ENCODE peak calls at places on chromosomes 12 and 14, in eight cellular contexts. One of them, this sample, is unnamed.

GRCh38 chr14:99596071-99596627 is 7.9 kb downstream of the CCDC85C start:
- DNase-seq in aorta: no peak
- DNase-seq in astrocyte of the cerebellum: no peak
- DNase-seq in CD8-positive, alpha-beta memory T cell: no peak
- DNase-seq in tibial artery: no peak
- DNase-seq in fibroblast of mammary gland: no peak
- DNase-seq in heart right ventricle: no peak
- DNase-seq in H7: no peak
- DNase-seq in this sample: no peak

GRCh38 chr14:79442776-79443175 is 768.5 kb downstream of the DIO2 start:
- DNase-seq in aorta: no peak
- DNase-seq in astrocyte of the cerebellum: no peak
- DNase-seq in CD8-positive, alpha-beta memory T cell: no peak
- DNase-seq in tibial artery: no peak
- DNase-seq in fibroblast of mammary gland: no peak
- DNase-seq in heart right ventricle: no peak
- DNase-seq in H7: no peak
- DNase-seq in this sample: no peak

GRCh38 chr14:55537782-55538181 is 42.2 kb upstream of the KTN1 start:
- DNase-seq in aorta: no peak
- DNase-seq in astrocyte of the cerebellum: no peak
- DNase-seq in CD8-positive, alpha-beta memory T cell: no peak
- DNase-seq in tibial artery: no peak
- DNase-seq in fibroblast of mammary gland: no peak
- DNase-seq in heart right ventricle: no peak
- DNase-seq in H7: no peak
- DNase-seq in this sample: no peak

GRCh38 chr12:18361431-18361830 is 100.1 kb downstream of the PIK3C2G start:
- DNase-seq in aorta: no peak
- DNase-seq in astrocyte of the cerebellum: no peak
- DNase-seq in CD8-positive, alpha-beta memory T cell: no peak
- DNase-seq in tibial artery: no peak
- DNase-seq in fibroblast of mammary gland: no peak
- DNase-seq in heart right ventricle: no peak
- DNase-seq in H7: no peak
- DNase-seq in this sample: peak; percentile 4

GRCh38 chr12:15534322-15534721 is 212.0 kb downstream of the PTPRO start:
- DNase-seq in aorta: no peak
- DNase-seq in astrocyte of the cerebellum: no peak
- DNase-seq in CD8-positive, alpha-beta memory T cell: no peak
- DNase-seq in tibial artery: no peak
- DNase-seq in fibroblast of mammary gland: peak; percentile 37
- DNase-seq in heart right ventricle: no peak
- DNase-seq in H7: no peak
- DNase-seq in this sample: no peak

GRCh38 chr12:124642105-124642504 is 74.7 kb upstream of the NCOR2 start:
- DNase-seq in aorta: no peak
- DNase-seq in astrocyte of the cerebellum: no peak
- DNase-seq in CD8-positive, alpha-beta memory T cell: no peak
- DNase-seq in tibial artery: no peak
- DNase-seq in fibroblast of mammary gland: no peak
- DNase-seq in heart right ventricle: no peak
- DNase-seq in H7: no peak
- DNase-seq in this sample: no peak

GRCh38 chr12:125128380-125128779 is 63.1 kb downstream of the AACS start:
- DNase-seq in aorta: no peak
- DNase-seq in astrocyte of the cerebellum: no peak
- DNase-seq in CD8-positive, alpha-beta memory T cell: no peak
- DNase-seq in tibial artery: no peak
- DNase-seq in fibroblast of mammary gland: no peak
- DNase-seq in heart right ventricle: no peak
- DNase-seq in H7: no peak
- DNase-seq in this sample: no peak

GRCh38 chr14:39581474-39581873 is 149.2 kb upstream of the FBXO33 start:
- DNase-seq in aorta: no peak
- DNase-seq in astrocyte of the cerebellum: no peak
- DNase-seq in CD8-positive, alpha-beta memory T cell: no peak
- DNase-seq in tibial artery: no peak
- DNase-seq in fibroblast of mammary gland: peak; percentile 19
- DNase-seq in heart right ventricle: no peak
- DNase-seq in H7: no peak
- DNase-seq in this sample: no peak

GRCh38 chr14:75654127-75654732 is 6.4 kb downstream of the ERG28 start:
- DNase-seq in aorta: peak; percentile 83
- DNase-seq in astrocyte of the cerebellum: no peak
- DNase-seq in CD8-positive, alpha-beta memory T cell: peak; percentile 72
- DNase-seq in tibial artery: peak; percentile 86
- DNase-seq in fibroblast of mammary gland: peak; percentile 70
- DNase-seq in heart right ventricle: peak; percentile 78
- DNase-seq in H7: peak; percentile 80
- DNase-seq in this sample: peak; percentile 43

GRCh38 chr14:88005978-88006851 is 1.3 kb downstream of the GPR65 start:
- DNase-seq in aorta: peak; percentile 51
- DNase-seq in astrocyte of the cerebellum: no peak
- DNase-seq in CD8-positive, alpha-beta memory T cell: peak; percentile 58
- DNase-seq in tibial artery: no peak
- DNase-seq in fibroblast of mammary gland: peak; percentile 13
- DNase-seq in heart right ventricle: no peak
- DNase-seq in H7: no peak
- DNase-seq in this sample: peak; percentile 15

GRCh38 chr14:31990183-31990862 is 86.8 kb upstream of the ARHGAP5 start:
- DNase-seq in aorta: no peak
- DNase-seq in astrocyte of the cerebellum: no peak
- DNase-seq in CD8-positive, alpha-beta memory T cell: no peak
- DNase-seq in tibial artery: no peak
- DNase-seq in fibroblast of mammary gland: peak; percentile 70
- DNase-seq in heart right ventricle: no peak
- DNase-seq in H7: no peak
- DNase-seq in this sample: peak; percentile 63

GRCh38 chr12:99567072-99567471 is 80.5 kb upstream of the GARIN6 start:
- DNase-seq in aorta: no peak
- DNase-seq in astrocyte of the cerebellum: no peak
- DNase-seq in CD8-positive, alpha-beta memory T cell: no peak
- DNase-seq in tibial artery: no peak
- DNase-seq in fibroblast of mammary gland: no peak
- DNase-seq in heart right ventricle: no peak
- DNase-seq in H7: no peak
- DNase-seq in this sample: no peak

GRCh38 chr12:85000766-85001165 is 35.3 kb downstream of the TSPAN19 start:
- DNase-seq in aorta: no peak
- DNase-seq in astrocyte of the cerebellum: no peak
- DNase-seq in CD8-positive, alpha-beta memory T cell: no peak
- DNase-seq in tibial artery: no peak
- DNase-seq in fibroblast of mammary gland: no peak
- DNase-seq in heart right ventricle: no peak
- DNase-seq in H7: no peak
- DNase-seq in this sample: no peak

GRCh38 chr14:24935796-24936195 is 114.2 kb downstream of the STXBP6 start:
- DNase-seq in aorta: no peak
- DNase-seq in astrocyte of the cerebellum: no peak
- DNase-seq in CD8-positive, alpha-beta memory T cell: no peak
- DNase-seq in tibial artery: no peak
- DNase-seq in fibroblast of mammary gland: no peak
- DNase-seq in heart right ventricle: no peak
- DNase-seq in H7: no peak
- DNase-seq in this sample: peak; percentile 38

GRCh38 chr14:102196436-102197230 is 56.9 kb downstream of the WDR20 start:
- DNase-seq in aorta: no peak
- DNase-seq in astrocyte of the cerebellum: no peak
- DNase-seq in CD8-positive, alpha-beta memory T cell: no peak
- DNase-seq in tibial artery: no peak
- DNase-seq in fibroblast of mammary gland: no peak
- DNase-seq in heart right ventricle: no peak
- DNase-seq in H7: no peak
- DNase-seq in this sample: no peak

GRCh38 chr14:50303744-50304471 is 8.1 kb downstream of the L2HGDH start:
- DNase-seq in aorta: no peak
- DNase-seq in astrocyte of the cerebellum: no peak
- DNase-seq in CD8-positive, alpha-beta memory T cell: no peak
- DNase-seq in tibial artery: no peak
- DNase-seq in fibroblast of mammary gland: no peak
- DNase-seq in heart right ventricle: no peak
- DNase-seq in H7: no peak
- DNase-seq in this sample: peak; percentile 48

GRCh38 chr12:119669744-119670472 is 2.0 kb downstream of the PRKAB1 start:
- DNase-seq in aorta: no peak
- DNase-seq in astrocyte of the cerebellum: no peak
- DNase-seq in CD8-positive, alpha-beta memory T cell: no peak
- DNase-seq in tibial artery: no peak
- DNase-seq in fibroblast of mammary gland: no peak
- DNase-seq in heart right ventricle: no peak
- DNase-seq in H7: no peak
- DNase-seq in this sample: no peak
- H3K4me3 ChIP-seq in aorta: no peak overlapping the region
- H3K4me3 ChIP-seq in astrocyte of the cerebellum: no peak overlapping the region
- H3K4me3 ChIP-seq in CD8-positive, alpha-beta memory T cell: no peak overlapping the region
- H3K4me3 ChIP-seq in tibial artery: no peak overlapping the region
- H3K4me3 ChIP-seq in fibroblast of mammary gland: no peak overlapping the region
- H3K4me3 ChIP-seq in heart right ventricle: no peak overlapping the region
- H3K4me3 ChIP-seq in H7: no peak overlapping the region
- H3K4me3 ChIP-seq in this sample: no peak overlapping the region

DNA sequence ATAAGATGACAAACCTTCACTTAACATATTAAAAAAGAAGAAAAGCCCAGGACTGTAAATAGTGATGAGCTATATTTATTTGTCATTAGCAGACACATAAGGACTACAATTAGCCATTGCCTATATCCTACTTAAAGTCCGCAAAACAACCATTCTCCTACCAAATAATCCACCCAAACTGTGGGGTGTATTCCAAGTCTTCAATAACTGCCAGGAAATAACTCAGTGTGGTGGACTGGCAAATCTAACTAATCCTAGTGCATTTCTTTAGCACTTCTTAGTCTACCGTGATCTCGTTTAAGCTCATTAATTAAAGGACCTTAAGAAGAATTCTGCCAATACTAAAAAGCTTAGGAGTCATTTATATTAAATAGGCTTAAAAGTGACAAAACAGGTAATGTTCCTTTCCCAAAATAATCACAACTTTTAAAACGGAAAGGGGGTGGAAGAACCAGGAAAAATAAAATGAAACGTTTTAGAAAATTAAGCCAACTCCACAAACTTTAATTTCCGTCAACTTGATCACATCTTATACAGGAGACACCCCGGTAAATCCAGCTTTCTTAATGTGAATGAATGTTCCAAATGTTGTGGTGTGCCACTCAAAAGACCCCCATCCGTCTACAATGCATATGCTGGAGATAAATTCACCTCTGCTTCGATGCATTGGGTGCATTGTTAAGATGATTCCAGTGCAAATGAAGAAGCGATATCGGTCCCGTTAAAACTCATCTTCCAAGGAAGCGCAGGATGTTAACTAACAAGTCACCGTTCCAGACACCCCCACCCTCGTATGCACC is 1.7 kb downstream of the NOVA1 start:
- DNase-seq in aorta: no peak
- DNase-seq in astrocyte of the cerebellum: no peak
- DNase-seq in CD8-positive, alpha-beta memory T cell: no peak
- DNase-seq in tibial artery: no peak
- DNase-seq in fibroblast of mammary gland: peak; percentile 48
- DNase-seq in heart right ventricle: no peak
- DNase-seq in H7: no peak
- DNase-seq in this sample: no peak
- H3K4me3 ChIP-seq in aorta: peak overlapping the region; percentile 65
- H3K4me3 ChIP-seq in astrocyte of the cerebellum: peak overlapping the region; percentile 71
- H3K4me3 ChIP-seq in CD8-positive, alpha-beta memory T cell: no peak overlapping the region
- H3K4me3 ChIP-seq in tibial artery: peak overlapping the region; percentile 70
- H3K4me3 ChIP-seq in fibroblast of mammary gland: peak overlapping the region; percentile 87
- H3K4me3 ChIP-seq in heart right ventricle: peak overlapping the region; percentile 61
- H3K4me3 ChIP-seq in H7: peak overlapping the region; percentile 91
- H3K4me3 ChIP-seq in this sample: peak overlapping the region; percentile 68

DNA sequence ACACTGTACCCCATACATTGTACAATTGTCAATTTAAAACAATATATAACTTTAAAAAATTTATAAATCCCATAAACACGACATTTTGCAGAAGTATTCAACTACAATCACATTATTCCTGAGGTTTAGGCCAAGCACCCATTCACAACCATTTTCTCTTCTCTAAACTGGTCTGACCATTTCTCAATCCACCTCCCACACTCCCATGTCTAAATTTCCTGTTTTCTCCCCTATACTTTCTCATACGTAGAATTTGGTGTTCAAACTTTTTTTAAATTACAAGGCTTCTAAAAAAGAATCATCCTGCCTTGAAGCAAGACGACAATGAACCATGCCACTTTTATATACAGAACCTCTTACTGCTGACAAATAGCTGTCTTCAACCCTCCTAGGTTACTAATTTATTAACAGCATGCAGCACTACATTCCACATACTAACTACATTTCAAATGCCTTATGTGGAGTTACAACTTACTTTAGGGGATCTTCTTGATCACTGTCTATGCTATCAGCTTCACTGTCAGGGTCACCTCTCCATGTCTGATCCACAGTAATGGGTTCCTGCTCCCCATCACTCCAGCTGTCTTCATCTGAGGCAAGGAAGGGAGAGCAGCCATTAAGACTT is 3.4 kb downstream of the KANSL2 start:
- DNase-seq in aorta: no peak
- DNase-seq in astrocyte of the cerebellum: no peak
- DNase-seq in CD8-positive, alpha-beta memory T cell: no peak
- DNase-seq in tibial artery: no peak
- DNase-seq in fibroblast of mammary gland: peak; percentile 6
- DNase-seq in heart right ventricle: no peak
- DNase-seq in H7: no peak
- DNase-seq in this sample: no peak
- H3K4me3 ChIP-seq in aorta: no peak overlapping the region
- H3K4me3 ChIP-seq in astrocyte of the cerebellum: no peak overlapping the region
- H3K4me3 ChIP-seq in CD8-positive, alpha-beta memory T cell: peak overlapping the region; percentile 16
- H3K4me3 ChIP-seq in tibial artery: no peak overlapping the region
- H3K4me3 ChIP-seq in fibroblast of mammary gland: no peak overlapping the region
- H3K4me3 ChIP-seq in heart right ventricle: no peak overlapping the region
- H3K4me3 ChIP-seq in H7: no peak overlapping the region
- H3K4me3 ChIP-seq in this sample: no peak overlapping the region

DNA sequence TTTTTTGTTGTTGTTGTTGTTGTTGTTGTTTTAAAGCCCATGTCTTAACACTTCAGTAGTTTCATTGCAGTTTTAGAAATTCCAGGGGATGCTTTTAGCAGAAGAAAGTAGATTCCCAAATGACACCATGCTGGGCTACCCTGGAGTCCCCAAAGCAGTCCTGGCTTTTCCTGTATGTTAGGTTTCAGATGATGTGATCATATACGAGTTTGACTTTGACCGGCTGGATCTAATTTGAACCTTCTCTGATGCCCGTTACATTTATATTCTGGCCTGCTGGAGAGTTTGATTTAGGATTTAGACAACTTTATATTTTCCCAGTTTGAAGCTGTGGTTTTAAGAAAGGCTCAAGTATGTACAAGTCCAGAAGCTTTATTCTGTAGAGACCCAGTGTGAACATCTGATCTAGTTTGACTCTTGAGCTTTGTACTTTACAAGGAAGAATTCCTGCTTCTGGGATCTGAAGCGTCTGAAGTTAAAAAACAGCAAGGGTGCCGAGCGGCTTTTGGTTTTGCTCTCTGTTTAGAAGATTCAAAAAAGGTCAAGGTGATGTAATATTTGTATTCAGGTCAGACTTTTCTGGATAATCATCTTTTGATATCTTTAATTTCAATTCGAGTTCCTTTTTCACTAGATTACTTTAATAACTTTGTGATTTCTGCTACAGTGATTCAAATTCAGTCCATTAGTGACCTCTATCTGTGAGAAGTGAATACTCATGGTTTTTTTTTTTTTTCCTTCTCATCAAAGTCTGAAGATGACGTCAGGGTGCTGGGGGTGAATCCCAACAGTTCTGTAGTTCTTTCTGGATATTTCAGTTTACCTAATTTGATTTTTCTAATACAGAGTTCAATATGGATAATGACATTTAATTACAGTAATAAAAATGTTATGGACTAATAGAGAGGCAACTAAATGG is 6.2 kb downstream of the FLRT2 start:
- DNase-seq in aorta: no peak
- DNase-seq in astrocyte of the cerebellum: no peak
- DNase-seq in CD8-positive, alpha-beta memory T cell: no peak
- DNase-seq in tibial artery: no peak
- DNase-seq in fibroblast of mammary gland: peak; percentile 79
- DNase-seq in heart right ventricle: no peak
- DNase-seq in H7: peak; percentile 25
- DNase-seq in this sample: peak; percentile 66
- H3K4me3 ChIP-seq in aorta: no peak overlapping the region
- H3K4me3 ChIP-seq in astrocyte of the cerebellum: no peak overlapping the region
- H3K4me3 ChIP-seq in CD8-positive, alpha-beta memory T cell: no peak overlapping the region
- H3K4me3 ChIP-seq in tibial artery: no peak overlapping the region
- H3K4me3 ChIP-seq in fibroblast of mammary gland: peak overlapping the region; percentile 30
- H3K4me3 ChIP-seq in heart right ventricle: no peak overlapping the region
- H3K4me3 ChIP-seq in H7: no peak overlapping the region
- H3K4me3 ChIP-seq in this sample: peak overlapping the region; percentile 94

This sample was measured in AG10803.